ENCODE peak calls at places on chromosomes 4 and X, in five cellular contexts. Y is ascending aorta, B is transverse colon, W is HepG2, D is A549. X is an unnamed sample.

GRCh38 chr4:187814737-187815465 is 180.7 kb upstream of the ZFP42 start:
- DNase-seq in Y (no peak), B (no peak), W (no peak), D (no peak), X (peak; percentile 45)

GRCh38 chr4:128354205-128354821 is 66.7 kb upstream of the PGRMC2 start:
- DNase-seq in Y (no peak), B (peak; percentile 17), W (peak; percentile 30), D (peak; percentile 17), X (peak; percentile 32)

GRCh38 chr4:11072999-11073398 is 355.7 kb downstream of the HS3ST1 start:
- DNase-seq in Y (no peak), B (no peak), W (no peak), D (no peak), X (no peak)

GRCh38 chr4:103021120-103021519 is 1.6 kb upstream of the SLC9B1 start:
- DNase-seq in Y (no peak), B (no peak), W (no peak), D (no peak), X (no peak)

GRCh38 chr4:114807759-114808404 is 209.3 kb downstream of the UGT8 start:
- DNase-seq in Y (no peak), B (no peak), W (peak; percentile 42), D (peak; percentile 4), X (no peak)

GRCh38 chr4:91222019-91222418 is 1081.7 kb upstream of the GRID2 start:
- DNase-seq in Y (no peak), B (no peak), W (no peak), D (no peak), X (no peak)

GRCh38 chr4:176277162-176277904 is 8.3 kb upstream of the ASB5 start:
- DNase-seq in Y (no peak), B (peak; percentile 52), W (peak; percentile 39), D (peak; percentile 55), X (peak; percentile 35)

GRCh38 chr4:182277402-182277801 is 34.2 kb downstream of the TENM3 start:
- DNase-seq in Y (no peak), B (no peak), W (no peak), D (no peak), X (no peak)

GRCh38 chrX:20118065-20118824 is 1.5 kb upstream of the MAP7D2 start:
- DNase-seq in Y (no peak), B (peak; percentile 45), W (no peak), D (no peak), X (no peak)

GRCh38 chr4:52051615-52052474 is 741 bp downstream of the SPATA18 start:
- DNase-seq in Y (no peak), B (peak; percentile 82), W (peak; percentile 74), D (peak; percentile 62), X (peak; percentile 61)

GRCh38 chrX:1911401-1912131 is 296.7 kb downstream of the ASMT start:
- DNase-seq in Y (no peak), B (no peak), W (no peak), D (no peak), X (no peak)

GRCh38 chr4:23891064-23891421 is 1.2 kb upstream of the PPARGC1A start:
- DNase-seq in Y (no peak), B (no peak), W (no peak), D (no peak), X (no peak)

GRCh38 chr4:183434264-183435045 is 10.0 kb upstream of the CDKN2AIP start:
- DNase-seq in Y (no peak), B (no peak), W (no peak), D (no peak), X (peak; percentile 10)

GRCh38 chrX:106894392-106894909 is 8.7 kb downstream of the RIPPLY1 start:
- DNase-seq in Y (no peak), B (peak; percentile 45), W (peak; percentile 60), D (peak; percentile 50), X (peak; percentile 60)

GRCh38 chrX:112642349-112642748 is 37.4 kb downstream of the LHFPL1 start:
- DNase-seq in Y (no peak), B (peak; percentile 9), W (peak; percentile 11), D (peak; percentile 12), X (peak; percentile 31)

GRCh38 chrX:120309873-120310730 is 1.2 kb downstream of the TMEM255A start:
- DNase-seq in Y (no peak), B (no peak), W (no peak), D (peak; percentile 22), X (no peak)

GRCh38 chr4:61922766-61923165 is 722.6 kb downstream of the ADGRL3 start:
- DNase-seq in Y (no peak), B (no peak), W (no peak), D (no peak), X (no peak)

GRCh38 chr4:176964116-176964691 is 171.5 kb upstream of the VEGFC start:
- DNase-seq in Y (no peak), B (no peak), W (no peak), D (no peak), X (no peak)

GRCh38 chr4:39548425-39549067 is 21.3 kb upstream of the UGDH start:
- DNase-seq in Y (no peak), B (no peak), W (no peak), D (no peak), X (no peak)

GRCh38 chr4:137609693-137610450 is 77.6 kb upstream of the PCDH18 start:
- DNase-seq in Y (no peak), B (no peak), W (no peak), D (no peak), X (no peak)

GRCh38 chr4:48543796-48544195 is 53.7 kb downstream of the ZAR1 start:
- DNase-seq in Y (no peak), B (no peak), W (no peak), D (no peak), X (no peak)

GRCh38 chr4:25172964-25173917 is 13.0 kb upstream of the SEPSECS start:
- DNase-seq in Y (peak; percentile 28), B (no peak), W (no peak), D (peak; percentile 67), X (no peak)

GRCh38 chr4:121654738-121655137 is 42.0 kb downstream of the ANXA5 start:
- DNase-seq in Y (no peak), B (no peak), W (no peak), D (no peak), X (no peak)

GRCh38 chrX:71534773-71535544 is 2.1 kb downstream of the OGT start:
- DNase-seq in Y (no peak), B (no peak), W (peak; percentile 13), D (no peak), X (no peak)

GRCh38 chrX:133362538-133362937 is 52.8 kb downstream of the GPC4 start:
- DNase-seq in Y (no peak), B (no peak), W (no peak), D (no peak), X (no peak)
- H3K4me1 ChIP-seq in Y (no peaks in the 10 kb centered on the region), B (no peaks in the 10 kb centered on the region), W (no peaks in the 10 kb centered on the region), D (no peaks in the 10 kb centered on the region), X (no peaks in the 10 kb centered on the region)

GRCh38 chrX:116240446-116240845 is 69.9 kb downstream of the AGTR2 start:
- DNase-seq in Y (no peak), B (no peak), W (no peak), D (no peak), X (no peak)
- H3K9me3 ChIP-seq in Y (no peaks in the 10 kb centered on the region), B (no peaks in the 10 kb centered on the region), W (no peaks in the 10 kb centered on the region), D (peaks cover 3% of the 10 kb centered on the region), X (no peaks in the 10 kb centered on the region)

GRCh38 chr4:186722856-186723206 is 825 bp downstream of the FAT1 start:
- DNase-seq in Y (no peak), B (no peak), W (no peak), D (no peak), X (no peak)

GRCh38 chr4:186723207-186724047 is at the start of gene FAT1:
- DNase-seq in Y (no peak), B (peak; percentile 71), W (peak; percentile 38), D (peak; percentile 35), X (peak; percentile 61)

GRCh38 chr4:186717556-186717955 is 6.1 kb downstream of the FAT1 start:
- DNase-seq in Y (no peak), B (no peak), W (no peak), D (no peak), X (no peak)

GRCh38 chr4:186724048-186724860 is 598 bp upstream of the FAT1 start:
- DNase-seq in Y (no peak), B (peak; percentile 58), W (no peak), D (peak; percentile 18), X (peak; percentile 34)

DNA sequence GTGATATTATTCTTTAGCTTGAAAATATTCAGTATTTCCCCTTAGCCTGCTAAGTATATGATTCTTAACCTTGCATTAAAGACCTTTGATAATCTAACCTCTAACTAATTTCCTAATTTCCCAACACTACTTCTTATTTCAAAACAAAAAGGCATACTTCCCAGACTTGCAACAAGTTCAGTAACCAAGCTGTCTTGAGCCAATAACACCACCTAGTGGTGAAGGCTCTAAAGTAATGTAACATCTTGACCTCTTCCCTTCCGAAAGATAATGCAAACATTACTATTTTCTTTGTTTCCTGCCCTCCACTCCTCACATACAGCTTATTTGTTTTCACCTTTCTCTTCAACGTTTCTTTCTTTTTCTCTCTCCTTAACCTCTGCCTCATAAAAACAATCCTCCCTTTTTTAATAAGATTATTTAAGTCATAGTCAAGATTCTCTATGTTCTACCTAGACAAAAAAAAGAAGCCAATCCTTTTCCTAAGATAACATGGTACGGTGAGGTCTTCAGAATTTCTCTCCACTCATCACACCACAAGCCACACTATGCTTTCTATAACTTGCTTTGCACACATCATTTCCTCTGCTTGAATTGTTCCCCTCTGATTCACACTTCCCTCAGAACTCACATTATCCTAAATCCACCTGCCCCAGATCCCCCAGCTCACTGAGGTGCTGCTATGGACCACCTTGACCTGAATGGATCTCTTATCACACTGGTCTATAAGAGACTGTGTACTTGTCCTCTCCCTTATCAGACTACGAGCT is 3.5 kb downstream of the FAT1 start:
- DNase-seq in Y (no peak), B (no peak), W (no peak), D (no peak), X (no peak)
- TF ChIP-seq CTCF in Y (peak; percentile 34), B (peak; percentile 35), W (peak; percentile 58), D (peak; percentile 35), X (no peak)

GRCh38 chr4:105150511-105150910 is 3.8 kb downstream of the TET2 start:
- DNase-seq in Y (no peak), B (no peak), W (no peak), D (no peak), X (no peak)
- H3K4me1 ChIP-seq in Y (no peaks in the 10 kb centered on the region), B (peaks cover 22% of the 10 kb centered on the region), W (peaks cover 34% of the 10 kb centered on the region), D (peaks cover 22% of the 10 kb centered on the region), X (peaks cover 11% of the 10 kb centered on the region)

DNA sequence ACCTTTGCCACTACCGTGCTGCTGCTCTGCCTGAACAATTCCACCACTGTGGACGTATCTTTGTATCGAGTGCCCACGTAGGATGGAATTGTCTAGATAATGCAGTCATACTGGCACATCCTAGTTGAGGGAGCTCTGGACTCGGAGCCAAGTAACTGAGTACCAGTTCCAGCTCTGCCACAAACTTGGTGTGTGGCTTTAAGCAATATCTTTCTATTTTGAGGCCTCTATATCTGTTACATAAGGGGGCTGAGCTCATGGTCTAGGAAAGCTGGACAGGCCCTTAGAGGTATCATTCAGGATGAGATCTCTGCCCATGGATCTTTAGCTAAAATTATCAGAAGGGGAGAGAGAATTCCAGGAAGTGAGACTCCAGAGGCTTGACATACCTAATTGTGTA is 12.4 kb downstream of the GABRE start:
- DNase-seq in Y (no peak), B (no peak), W (no peak), D (no peak), X (no peak)
- H3K9me3 ChIP-seq in Y (no peaks in the 10 kb centered on the region), B (no peaks in the 10 kb centered on the region), W (no peaks in the 10 kb centered on the region), D (no peaks in the 10 kb centered on the region), X (peaks cover 2% of the 10 kb centered on the region)

DNA sequence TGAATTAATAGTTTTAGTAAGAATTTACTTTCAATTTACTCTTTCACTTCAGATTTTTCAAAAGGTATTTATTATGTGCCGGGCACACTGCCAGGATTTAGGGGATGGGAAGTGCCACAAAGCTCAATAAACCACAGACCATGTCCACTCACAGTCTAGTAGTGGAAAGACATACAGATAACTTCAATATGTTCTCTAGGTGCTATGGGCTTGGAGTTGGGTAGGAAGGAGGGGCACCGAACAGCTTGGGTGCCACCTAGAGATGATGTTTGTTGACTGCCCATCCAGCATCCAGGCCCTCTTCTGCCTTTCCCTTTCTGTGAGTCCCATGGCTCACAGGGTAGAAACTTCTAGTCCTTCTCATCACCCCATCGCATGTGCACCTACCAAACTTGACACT is 17.8 kb downstream of the MFAP3L start:
- DNase-seq in Y (no peak), B (no peak), W (no peak), D (peak; percentile 6), X (no peak)
- TF ChIP-seq CTCF in Y (no peak), B (no peak), W (peak; percentile 39), D (no peak), X (no peak)

X was measured in lung.